ENCODE peak calls at places on chromosomes 2 and 18, in five cellular contexts. X is SK-N-SH, P is HepG2, A is K562, L is HCT116. T is an unnamed sample.
A peak's percentile ranks its signal among the peaks of the same experiment; 100 is the strongest.

GRCh38 chr2:70596293-70596692 is 42.7 kb upstream of the TGFA start:
- DNase-seq in A (no peak), P (no peak), L (peak; percentile 71), X (no peak), T (no peak)

GRCh38 chr2:219508933-219509779 is 5.1 kb upstream of the ASIC4 start:
- DNase-seq in X (peak; percentile 60), P (no peak), A (no peak), L (no peak), T (no peak)

GRCh38 chr2:9366041-9366440 is 57.3 kb downstream of the ITGB1BP1 start:
- DNase-seq in L (no peak), P (no peak), X (no peak), A (no peak), T (no peak)

GRCh38 chr2:25161055-25161781 is 7.2 kb downstream of the POMC start:
- DNase-seq in X (no peak), A (no peak), L (no peak), P (no peak), T (no peak)

GRCh38 chr2:127897531-127898187 is 11.9 kb upstream of the AMMECR1L start:
- DNase-seq in P (no peak), X (no peak), A (no peak), L (no peak), T (no peak)

GRCh38 chr2:148887349-148888002 is 12.4 kb downstream of the KIF5C start:
- DNase-seq in L (no peak), A (no peak), X (no peak), P (no peak), T (no peak)

GRCh38 chr18:61199131-61199903 is 133.9 kb upstream of the CDH20 start:
- DNase-seq in P (no peak), L (no peak), X (no peak), A (no peak), T (no peak)

GRCh38 chr2:240136671-240137292 is 677 bp upstream of the COPS9 start:
- DNase-seq in X (no peak), P (no peak), A (no peak), L (no peak), T (peak; percentile 37)

GRCh38 chr2:15313657-15314056 is 247.5 kb downstream of the NBAS start:
- DNase-seq in A (peak; percentile 29), L (no peak), X (no peak), P (no peak), T (no peak)

GRCh38 chr2:54208364-54209240 is 47.4 kb downstream of the TSPYL6 start:
- DNase-seq in X (peak; percentile 29), L (no peak), A (no peak), P (peak; percentile 29), T (no peak)

GRCh38 chr2:41881249-41881648 is 166.6 kb upstream of the PKDCC start:
- DNase-seq in P (no peak), X (no peak), L (no peak), A (no peak), T (no peak)

GRCh38 chr2:10709290-10709939 is 12.0 kb upstream of the ATP6V1C2 start:
- DNase-seq in L (peak; percentile 57), P (peak; percentile 51), X (peak; percentile 50), A (peak; percentile 22), T (peak; percentile 75)

GRCh38 chr2:224038049-224038829 is 847 bp downstream of the SERPINE2 start:
- DNase-seq in L (no peak), X (no peak), P (peak; percentile 33), A (no peak), T (peak; percentile 58)

GRCh38 chr2:241989074-241989473 is 119.5 kb downstream of the RTP5 start:
- DNase-seq in X (no peak), A (no peak), L (no peak), P (no peak), T (no peak)

GRCh38 chr2:25338401-25338800 is 3.3 kb downstream of the DNMT3A start:
- DNase-seq in X (peak; percentile 30), L (no peak), A (no peak), P (no peak), T (no peak)

GRCh38 chr2:158394453-158394852 is 62.1 kb downstream of the CCDC148 start:
- DNase-seq in L (no peak), A (no peak), X (no peak), P (no peak), T (no peak)

GRCh38 chr2:191677091-191677645 is 768 bp upstream of the NABP1 start:
- DNase-seq in X (peak; percentile 31), P (peak; percentile 59), L (no peak), A (peak; percentile 32), T (no peak)

GRCh38 chr2:234640657-234641056 is 143.8 kb upstream of the ARL4C start:
- DNase-seq in P (no peak), L (no peak), X (no peak), A (no peak), T (no peak)

GRCh38 chr2:162573288-162573687 is 229.4 kb downstream of the GCA start:
- DNase-seq in A (no peak), L (no peak), P (no peak), X (no peak), T (no peak)

GRCh38 chr18:76621782-76622495 is 126.9 kb upstream of the ZNF516 start:
- DNase-seq in P (no peak), L (no peak), X (no peak), A (no peak), T (no peak)

GRCh38 chr2:479031-479430 is 191.1 kb upstream of the ALKAL2 start:
- DNase-seq in L (no peak), P (no peak), X (no peak), A (no peak), T (no peak)

GRCh38 chr2:163157891-163158511 is 319.4 kb upstream of the KCNH7 start:
- DNase-seq in L (no peak), P (no peak), X (no peak), A (no peak), T (no peak)

GRCh38 chr2:95349568-95350319 is 52.6 kb downstream of the KCNIP3 start:
- DNase-seq in L (no peak), P (no peak), A (no peak), X (no peak), T (no peak)

GRCh38 chr2:179049203-179049545 is 763 bp downstream of the CCDC141 start:
- DNase-seq in A (no peak), P (no peak), L (no peak), X (no peak), T (no peak)

GRCh38 chr2:39547811-39548719 is 111.0 kb upstream of the MAP4K3 start:
- DNase-seq in X (no peak), P (no peak), L (no peak), A (no peak), T (no peak)

GRCh38 chr2:128380061-128380889 is 61.6 kb upstream of the HS6ST1 start:
- DNase-seq in X (no peak), L (no peak), A (no peak), P (no peak), T (no peak)

GRCh38 chr2:145203931-145204330 is 684.0 kb upstream of the ZEB2 start:
- DNase-seq in X (no peak), P (no peak), L (no peak), A (no peak), T (no peak)

GRCh38 chr2:212177724-212178123 is 360.9 kb downstream of the ERBB4 start:
- DNase-seq in A (no peak), P (peak; percentile 3), L (peak; percentile 6), X (no peak), T (no peak)

GRCh38 chr2:234496835-234497591 is at the start of gene ARL4C:
- DNase-seq in L (no peak), A (peak; percentile 85), X (peak; percentile 95), P (peak; percentile 37), T (peak; percentile 72)

GRCh38 chr2:239457586-239458445 is 57.0 kb upstream of the HDAC4 start:
- DNase-seq in P (no peak), A (no peak), L (no peak), X (no peak), T (no peak)

DNA sequence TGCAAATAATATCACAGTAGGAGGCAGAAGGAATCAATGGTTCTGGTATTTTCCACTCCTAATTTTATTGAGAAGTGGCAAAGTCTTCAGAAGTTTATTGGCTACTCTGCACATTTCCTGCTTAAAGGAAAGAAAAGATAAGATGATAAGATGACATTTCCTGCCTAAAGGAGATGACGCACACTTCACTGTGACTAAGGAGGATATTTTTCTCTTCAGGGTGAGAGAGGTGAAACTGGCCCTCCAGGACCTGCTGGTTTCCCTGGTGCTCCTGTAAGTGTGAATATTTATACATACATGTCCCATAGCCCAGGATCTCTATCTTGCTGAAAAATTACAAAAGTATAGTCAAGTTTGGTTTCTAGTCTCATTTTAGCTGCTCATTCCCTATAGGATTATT is 27.9 kb downstream of the COL3A1 start:
- DNase-seq in A (no peak), P (no peak), L (peak; percentile 31), X (no peak), T (no peak)
- TF ChIP-seq JUND in A (no peak), P (no peak), L (peak; percentile 45), X (peak; percentile 83), T (no peak)

DNA sequence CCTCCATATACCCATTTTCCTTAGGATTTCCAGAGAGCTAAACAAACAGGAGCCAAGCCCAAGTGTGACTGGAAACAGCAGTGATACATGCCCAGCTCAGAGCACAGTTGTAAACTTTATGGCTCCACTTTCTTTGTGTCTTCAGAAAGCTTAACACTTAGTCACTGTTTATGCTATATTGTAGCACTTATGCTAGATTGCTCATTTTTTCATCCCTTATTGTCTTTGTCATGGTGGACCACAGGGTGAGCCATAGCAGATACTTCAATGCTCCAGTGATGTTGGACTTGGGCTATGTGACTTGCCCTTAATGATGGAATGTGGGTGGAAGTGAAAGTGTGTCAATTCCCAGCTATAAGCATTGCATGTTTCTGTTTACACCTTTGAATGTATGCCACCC is 401.6 kb downstream of the METTL4 start:
- DNase-seq in P (no peak), X (no peak), A (no peak), L (no peak), T (no peak)
- TF ChIP-seq JUND in P (no peak), X (no peak), A (no peak), L (no peak), T (no peak)

GRCh38 chr2:1972948-1973347 is 228.6 kb upstream of the PXDN start:
- DNase-seq in P (no peak), L (no peak), A (no peak), X (no peak), T (no peak)

GRCh38 chr2:1971124-1971523 is 226.8 kb upstream of the PXDN start:
- DNase-seq in A (no peak), L (no peak), X (no peak), P (no peak), T (no peak)

GRCh38 chr2:1973636-1974035 is 229.3 kb upstream of the PXDN start:
- DNase-seq in P (no peak), X (no peak), L (no peak), A (no peak), T (no peak)

GRCh38 chr2:1974391-1974790 is 230.1 kb upstream of the PXDN start:
- DNase-seq in A (no peak), P (no peak), X (no peak), L (no peak), T (no peak)

DNA sequence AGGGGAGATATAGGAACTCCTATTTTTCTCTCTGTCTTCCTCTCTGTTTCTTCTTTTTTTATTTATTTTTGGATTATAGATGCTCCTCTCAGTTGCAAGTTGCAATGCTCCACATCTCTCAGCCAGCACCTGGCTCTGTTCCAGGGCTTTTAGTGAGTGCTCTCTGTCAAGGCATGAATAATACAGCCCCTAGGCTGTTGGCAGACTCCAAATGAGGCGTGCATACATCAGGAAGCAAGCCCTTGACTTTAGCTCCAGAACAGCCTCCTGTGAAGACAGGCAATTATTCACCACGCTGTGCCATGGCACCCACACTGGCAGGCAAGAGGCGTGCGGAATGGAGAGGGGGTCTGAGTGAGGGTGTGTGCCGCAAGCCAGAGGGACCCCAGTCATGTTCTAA is 228.1 kb upstream of the PXDN start:
- DNase-seq in A (no peak), P (no peak), L (no peak), X (peak; percentile 87), T (no peak)
- TF ChIP-seq JUND in A (no peak), P (no peak), L (no peak), X (no peak), T (no peak)

GRCh38 chr2:32228181-32228580 is 36.5 kb downstream of the NLRC4 start:
- DNase-seq in X (no peak), L (no peak), P (no peak), A (no peak), T (no peak)
- TF ChIP-seq JUND in X (no peak), L (no peak), P (no peak), A (no peak), T (no peak)